ENCODE peak calls at places on chromosome 5, in six cellular contexts. One of them, this sample, is unnamed.

GRCh38 chr5:52783226-52783959 is 4.3 kb upstream of the ITGA1 start:
- DNase-seq in stimulated activated CD8-positive, alpha-beta memory T cell treated with anti-CD3 and anti-CD28 coated beads, Interleukin-7, amount 100 ng/mL, for 24 hours: no peak
- DNase-seq in CD8-positive, alpha-beta memory T cell: no peak
- DNase-seq in NCI-H1436: no peak
- DNase-seq in AG10803: peak
- DNase-seq in mucosa of descending colon: no peak
- DNase-seq in this sample: no peak

GRCh38 chr5:163938595-163938994 is 433.2 kb downstream of the MAT2B start:
- DNase-seq in AG10803: no peak
- DNase-seq in stimulated activated CD8-positive, alpha-beta memory T cell treated with anti-CD3 and anti-CD28 coated beads, Interleukin-7, amount 100 ng/mL, for 24 hours: no peak
- DNase-seq in NCI-H1436: no peak
- DNase-seq in CD8-positive, alpha-beta memory T cell: no peak
- DNase-seq in mucosa of descending colon: no peak
- DNase-seq in this sample: no peak

GRCh38 chr5:113047733-113048652 is 71.4 kb downstream of the DCP2 start:
- DNase-seq in NCI-H1436: no peak
- DNase-seq in stimulated activated CD8-positive, alpha-beta memory T cell treated with anti-CD3 and anti-CD28 coated beads, Interleukin-7, amount 100 ng/mL, for 24 hours: no peak
- DNase-seq in AG10803: no peak
- DNase-seq in mucosa of descending colon: no peak
- DNase-seq in CD8-positive, alpha-beta memory T cell: no peak
- DNase-seq in this sample: no peak

GRCh38 chr5:56910123-56910951 is 941 bp downstream of the SETD9 start:
- DNase-seq in stimulated activated CD8-positive, alpha-beta memory T cell treated with anti-CD3 and anti-CD28 coated beads, Interleukin-7, amount 100 ng/mL, for 24 hours: peak
- DNase-seq in AG10803: peak
- DNase-seq in mucosa of descending colon: peak
- DNase-seq in NCI-H1436: peak
- DNase-seq in CD8-positive, alpha-beta memory T cell: peak
- DNase-seq in this sample: no peak

GRCh38 chr5:147859962-147860640 is 18.4 kb upstream of the SCGB3A2 start:
- DNase-seq in AG10803: no peak
- DNase-seq in stimulated activated CD8-positive, alpha-beta memory T cell treated with anti-CD3 and anti-CD28 coated beads, Interleukin-7, amount 100 ng/mL, for 24 hours: no peak
- DNase-seq in mucosa of descending colon: no peak
- DNase-seq in NCI-H1436: no peak
- DNase-seq in CD8-positive, alpha-beta memory T cell: no peak
- DNase-seq in this sample: no peak

GRCh38 chr5:98588225-98588624 is 185.2 kb upstream of the RGMB start:
- DNase-seq in mucosa of descending colon: no peak
- DNase-seq in CD8-positive, alpha-beta memory T cell: no peak
- DNase-seq in NCI-H1436: no peak
- DNase-seq in stimulated activated CD8-positive, alpha-beta memory T cell treated with anti-CD3 and anti-CD28 coated beads, Interleukin-7, amount 100 ng/mL, for 24 hours: no peak
- DNase-seq in AG10803: peak
- DNase-seq in this sample: no peak

GRCh38 chr5:57069115-57069835 is 104.6 kb upstream of the GPBP1 start:
- DNase-seq in AG10803: no peak
- DNase-seq in NCI-H1436: no peak
- DNase-seq in mucosa of descending colon: no peak
- DNase-seq in CD8-positive, alpha-beta memory T cell: no peak
- DNase-seq in stimulated activated CD8-positive, alpha-beta memory T cell treated with anti-CD3 and anti-CD28 coated beads, Interleukin-7, amount 100 ng/mL, for 24 hours: no peak
- DNase-seq in this sample: no peak

GRCh38 chr5:171258737-171259405 is 50.2 kb upstream of the TLX3 start:
- DNase-seq in CD8-positive, alpha-beta memory T cell: no peak
- DNase-seq in NCI-H1436: no peak
- DNase-seq in mucosa of descending colon: no peak
- DNase-seq in stimulated activated CD8-positive, alpha-beta memory T cell treated with anti-CD3 and anti-CD28 coated beads, Interleukin-7, amount 100 ng/mL, for 24 hours: no peak
- DNase-seq in AG10803: no peak
- DNase-seq in this sample: no peak

GRCh38 chr5:133665571-133665970 is 53.2 kb upstream of the FSTL4 start:
- DNase-seq in stimulated activated CD8-positive, alpha-beta memory T cell treated with anti-CD3 and anti-CD28 coated beads, Interleukin-7, amount 100 ng/mL, for 24 hours: no peak
- DNase-seq in CD8-positive, alpha-beta memory T cell: no peak
- DNase-seq in mucosa of descending colon: no peak
- DNase-seq in NCI-H1436: no peak
- DNase-seq in AG10803: no peak
- DNase-seq in this sample: no peak